ENCODE peak calls at places on chromosomes 5 and 9, in seven cellular contexts. S is heart left ventricle, T is GM12878, Y is heart right ventricle, R is gastroesophageal sphincter, C is activated B cell treated with CpG ODN at 0.5 μM for 24 hours, N is natural killer cell. G is an unnamed sample.

GRCh38 chr5:28542968-28543367 is 1504.6 kb upstream of the CDH9 start:
- ATAC-seq in S (no peak), T (peak), Y (no peak), R (no peak), C (no peak), N (no peak), G (no peak)

GRCh38 chr5:140214831-140215230 is 39.8 kb downstream of the CYSTM1 start:
- ATAC-seq in S (no peak), T (peak), Y (no peak), R (no peak), C (no peak), N (peak), G (no peak)

GRCh38 chr9:37239224-37239859 is 119.0 kb downstream of the ZCCHC7 start:
- ATAC-seq in S (no peak), T (peak), Y (no peak), R (no peak), C (no peak), N (no peak), G (no peak)

GRCh38 chr9:104879555-104880318 is 48.2 kb downstream of the ABCA1 start:
- ATAC-seq in S (peak), T (no peak), Y (no peak), R (peak), C (no peak), N (no peak), G (no peak)

GRCh38 chr5:95083606-95084005 is 201.3 kb downstream of the MCTP1 start:
- ATAC-seq in S (no peak), T (no peak), Y (no peak), R (no peak), C (no peak), N (no peak), G (no peak)

GRCh38 chr9:249025-249424 is 34.4 kb downstream of the DOCK8 start:
- ATAC-seq in S (no peak), T (no peak), Y (no peak), R (no peak), C (no peak), N (peak), G (no peak)

GRCh38 chr9:120387257-120387999 is 192.5 kb downstream of the CDK5RAP2 start:
- ATAC-seq in S (no peak), T (no peak), Y (no peak), R (no peak), C (no peak), N (no peak), G (no peak)

GRCh38 chr5:116420540-116420939 is 154.1 kb downstream of the SEMA6A start:
- ATAC-seq in S (peak), T (no peak), Y (peak), R (peak), C (no peak), N (no peak), G (no peak)

GRCh38 chr5:76202182-76202581 is 119.0 kb downstream of the SV2C start:
- ATAC-seq in S (no peak), T (peak), Y (no peak), R (no peak), C (no peak), N (no peak), G (peak)

GRCh38 chr5:55923873-55924500 is 70.8 kb downstream of the IL6ST start:
- ATAC-seq in S (peak), T (peak), Y (peak), R (no peak), C (no peak), N (peak), G (no peak)

GRCh38 chr5:34570721-34571379 is 85.3 kb upstream of the RAI14 start:
- ATAC-seq in S (peak), T (no peak), Y (no peak), R (peak), C (no peak), N (no peak), G (no peak)

GRCh38 chr9:131579789-131580211 is 34.5 kb downstream of the PRRT1B start:
- ATAC-seq in S (peak), T (no peak), Y (peak), R (no peak), C (no peak), N (no peak), G (no peak)

GRCh38 chr9:127785023-127785932 is 556 bp upstream of the CDK9 start:
- ATAC-seq in S (peak), T (peak), Y (peak), R (peak), C (peak), N (peak), G (peak)

GRCh38 chr9:92292338-92293074 is 991 bp downstream of the IARS1 start:
- ATAC-seq in S (no peak), T (no peak), Y (no peak), R (no peak), C (no peak), N (no peak), G (no peak)

GRCh38 chr9:99819123-99819483 is 2.6 kb upstream of the NR4A3 start:
- ATAC-seq in S (no peak), T (no peak), Y (no peak), R (no peak), C (no peak), N (no peak), G (no peak)

GRCh38 chr5:172866802-172867748 is 33.0 kb downstream of the ERGIC1 start:
- ATAC-seq in S (peak), T (no peak), Y (peak), R (peak), C (no peak), N (no peak), G (no peak)

GRCh38 chr5:155481182-155481581 is 467.6 kb downstream of the KIF4B start:
- ATAC-seq in S (peak), T (no peak), Y (peak), R (no peak), C (no peak), N (no peak), G (no peak)

GRCh38 chr5:39668980-39669379 is 244.2 kb upstream of the DAB2 start:
- ATAC-seq in S (no peak), T (no peak), Y (no peak), R (no peak), C (no peak), N (no peak), G (no peak)

GRCh38 chr5:34486808-34487201 is 169.3 kb upstream of the RAI14 start:
- ATAC-seq in S (no peak), T (no peak), Y (no peak), R (no peak), C (no peak), N (no peak), G (no peak)

GRCh38 chr5:1673042-1673674 is 126.5 kb downstream of the MRPL36 start:
- ATAC-seq in S (peak), T (no peak), Y (no peak), R (no peak), C (no peak), N (no peak), G (no peak)

GRCh38 chr5:115459844-115460243 is 84.7 kb downstream of the FEM1C start:
- ATAC-seq in S (peak), T (no peak), Y (peak), R (no peak), C (no peak), N (no peak), G (no peak)

GRCh38 chr9:4805519-4805918 is 12.8 kb downstream of the RCL1 start:
- ATAC-seq in S (no peak), T (no peak), Y (no peak), R (no peak), C (no peak), N (no peak), G (no peak)

GRCh38 chr5:14469485-14470377 is 111.9 kb upstream of the OTULINL start:
- ATAC-seq in S (no peak), T (no peak), Y (no peak), R (no peak), C (no peak), N (no peak), G (no peak)

GRCh38 chr5:173815571-173815970 is 72.6 kb upstream of the CPEB4 start:
- ATAC-seq in S (no peak), T (no peak), Y (no peak), R (no peak), C (no peak), N (no peak), G (no peak)

GRCh38 chr9:26458054-26458453 is 434.5 kb downstream of the CAAP1 start:
- ATAC-seq in S (no peak), T (no peak), Y (no peak), R (no peak), C (no peak), N (no peak), G (no peak)

GRCh38 chr5:40784027-40784653 is 14.0 kb downstream of the PRKAA1 start:
- ATAC-seq in S (no peak), T (peak), Y (no peak), R (no peak), C (no peak), N (no peak), G (no peak)

GRCh38 chr9:89106224-89106851 is 72.3 kb downstream of the SHC3 start:
- ATAC-seq in S (no peak), T (no peak), Y (no peak), R (no peak), C (no peak), N (no peak), G (no peak)

GRCh38 chr5:95029569-95030366 is 255.1 kb downstream of the MCTP1 start:
- ATAC-seq in S (no peak), T (peak), Y (no peak), R (no peak), C (no peak), N (peak), G (no peak)

GRCh38 chr5:36049949-36050348 is 16.7 kb downstream of the UGT3A2 start:
- ATAC-seq in S (no peak), T (no peak), Y (no peak), R (no peak), C (no peak), N (no peak), G (no peak)

GRCh38 chr5:36755340-36755739 is 121.2 kb upstream of the NIPBL start:
- ATAC-seq in S (no peak), T (no peak), Y (no peak), R (no peak), C (no peak), N (no peak), G (no peak)

GRCh38 chr5:138807182-138807581 is 54.0 kb downstream of the CTNNA1 start:
- ATAC-seq in S (no peak), T (no peak), Y (no peak), R (no peak), C (no peak), N (no peak), G (no peak)

G was measured in stimulated activated memory B cell treated with anti-CD40 and anti-IgM and Interleukin-4, amounts not matched to agents 10 μg/mL and 1 μg/mL and 100 μg/mL, for 72 hours.